ENCODE peak calls at places on chromosomes 1 and 21, in eight cellular contexts. P is nephron progenitor cell; T is stimulated activated CD8-positive, alpha-beta memory T cell treated with anti-CD3 and anti-CD28 coated beads, Interleukin-15, amount 100 ng/mL, for 24 hours; B is foreskin melanocyte; L is mesothelial cell of epicardium; U is heart left ventricle; K is stromal cell of bone marrow; N is iPS-NIHi11. G is an unnamed sample.

GRCh38 chr1:59427155-59427554 is 130.3 kb downstream of the FGGY start:
- DNase-seq in P (no peak), T (no peak), B (no peak), L (no peak), U (peak; percentile 31), K (no peak), N (no peak), G (no peak)

GRCh38 chr21:46006547-46007497 is 25.3 kb downstream of the COL6A1 start:
- DNase-seq in P (peak; percentile 1), T (no peak), B (no peak), L (no peak), U (peak; percentile 16), K (no peak), N (no peak), G (no peak)

GRCh38 chr21:43923391-43923790 is 58.4 kb downstream of the AGPAT3 start:
- DNase-seq in P (no peak), T (no peak), B (peak; percentile 26), L (no peak), U (no peak), K (peak; percentile 19), N (no peak), G (no peak)

GRCh38 chr1:61183471-61184034 is 101.2 kb downstream of the NFIA start:
- DNase-seq in P (no peak), T (no peak), B (peak; percentile 56), L (no peak), U (peak; percentile 38), K (no peak), N (no peak), G (no peak)

GRCh38 chr1:232620356-232620841 is 9.5 kb downstream of the SIPA1L2 start:
- DNase-seq in P (no peak), T (no peak), B (peak; percentile 51), L (peak; percentile 51), U (peak; percentile 78), K (no peak), N (peak; percentile 22), G (peak; percentile 64)

GRCh38 chr1:61741682-61742619 is at the start of gene PATJ:
- DNase-seq in P (peak; percentile 66), T (no peak), B (no peak), L (peak; percentile 79), U (peak; percentile 58), K (no peak), N (peak; percentile 96), G (peak; percentile 93)

GRCh38 chr1:170732262-170732595 is 68.3 kb downstream of the PRRX1 start:
- DNase-seq in P (no peak), T (no peak), B (no peak), L (no peak), U (no peak), K (no peak), N (no peak), G (no peak)

GRCh38 chr1:183773456-183773855 is 31.5 kb upstream of the RGL1 start:
- DNase-seq in P (no peak), T (no peak), B (peak; percentile 74), L (no peak), U (no peak), K (no peak), N (no peak), G (no peak)

GRCh38 chr1:6852136-6852890 is 67.1 kb downstream of the CAMTA1 start:
- DNase-seq in P (no peak), T (no peak), B (no peak), L (no peak), U (no peak), K (no peak), N (no peak), G (no peak)

GRCh38 chr1:41891403-41891896 is 27.3 kb downstream of the HIVEP3 start:
- DNase-seq in P (no peak), T (peak; percentile 3), B (no peak), L (no peak), U (peak; percentile 36), K (no peak), N (no peak), G (peak; percentile 44)

GRCh38 chr1:162560303-162561036 is 1.1 kb upstream of the UAP1 start:
- DNase-seq in P (no peak), T (no peak), B (no peak), L (no peak), U (no peak), K (no peak), N (no peak), G (peak; percentile 49)

GRCh38 chr1:165910764-165911421 is 83.5 kb downstream of the UCK2 start:
- DNase-seq in P (no peak), T (no peak), B (no peak), L (no peak), U (peak; percentile 35), K (no peak), N (no peak), G (no peak)

GRCh38 chr21:14862794-14863720 is 201.7 kb downstream of the NRIP1 start:
- DNase-seq in P (peak; percentile 26), T (no peak), B (no peak), L (no peak), U (no peak), K (no peak), N (no peak), G (peak; percentile 58)

GRCh38 chr1:91569411-91570104 is 68.9 kb downstream of the CDC7 start:
- DNase-seq in P (no peak), T (no peak), B (no peak), L (no peak), U (peak; percentile 82), K (peak; percentile 95), N (no peak), G (no peak)

GRCh38 chr21:37711294-37711844 is 204.9 kb downstream of the KCNJ6 start:
- DNase-seq in P (no peak), T (no peak), B (peak; percentile 88), L (no peak), U (no peak), K (no peak), N (no peak), G (no peak)

GRCh38 chr21:38986460-38987395 is 181.0 kb downstream of the ETS2 start:
- DNase-seq in P (no peak), T (no peak), B (no peak), L (no peak), U (no peak), K (no peak), N (no peak), G (no peak)

GRCh38 chr1:186487163-186487562 is 26.2 kb upstream of the PDC start:
- DNase-seq in P (no peak), T (no peak), B (no peak), L (no peak), U (no peak), K (no peak), N (no peak), G (no peak)

GRCh38 chr1:44035726-44036408 is 4.6 kb upstream of the SLC6A9 start:
- DNase-seq in P (no peak), T (no peak), B (no peak), L (no peak), U (peak; percentile 39), K (no peak), N (no peak), G (no peak)

GRCh38 chr1:11774753-11775152 is 12.8 kb downstream of the C1orf167 start:
- DNase-seq in P (no peak), T (no peak), B (no peak), L (no peak), U (no peak), K (no peak), N (no peak), G (no peak)

GRCh38 chr1:29853716-29854330 is 617.5 kb downstream of the PTPRU start:
- DNase-seq in P (no peak), T (no peak), B (no peak), L (no peak), U (no peak), K (no peak), N (no peak), G (no peak)

GRCh38 chr1:235051521-235051920 is 77.1 kb downstream of the TOMM20 start:
- DNase-seq in P (no peak), T (no peak), B (no peak), L (no peak), U (no peak), K (no peak), N (no peak), G (no peak)

GRCh38 chr1:240492832-240493440 is 119.0 kb downstream of the GREM2 start:
- DNase-seq in P (peak; percentile 45), T (no peak), B (peak; percentile 22), L (peak; percentile 44), U (no peak), K (no peak), N (peak; percentile 69), G (peak; percentile 82)

GRCh38 chr1:41622859-41623732 is 138.6 kb upstream of the EDN2 start:
- DNase-seq in P (no peak), T (no peak), B (no peak), L (no peak), U (no peak), K (no peak), N (no peak), G (no peak)

GRCh38 chr1:86375688-86376087 is 20.4 kb downstream of the ODF2L start:
- DNase-seq in P (no peak), T (no peak), B (peak; percentile 80), L (no peak), U (no peak), K (peak; percentile 44), N (no peak), G (no peak)

GRCh38 chr1:205672929-205673328 is 7.4 kb downstream of the SLC45A3 start:
- DNase-seq in P (no peak), T (no peak), B (no peak), L (no peak), U (no peak), K (no peak), N (no peak), G (no peak)

GRCh38 chr1:94542088-94542671 is 621 bp upstream of the F3 start:
- DNase-seq in P (peak; percentile 28), T (no peak), B (no peak), L (no peak), U (peak; percentile 60), K (no peak), N (peak; percentile 23), G (peak; percentile 36)